ENCODE peak calls at places on chromosome 5, in ten cellular contexts. E, X, Z, P, Q, L, R, Y, H and N are unnamed samples.

GRCh38 chr5:107282061-107282460 is 388.7 kb downstream of the EFNA5 start:
- DNase-seq in E (no peak), X (no peak), Z (no peak), P (no peak), Q (no peak), L (no peak), R (no peak), Y (no peak), H (no peak), N (no peak)

GRCh38 chr5:93158841-93159240 is 422.2 kb downstream of the NR2F1-AS1 start:
- DNase-seq in E (no peak), X (peak), Z (no peak), P (no peak), Q (no peak), L (no peak), R (no peak), Y (no peak), H (no peak), N (no peak)

GRCh38 chr5:108788142-108788541 is 40.4 kb downstream of the FER start:
- DNase-seq in E (peak), X (no peak), Z (peak), P (no peak), Q (no peak), L (peak), R (peak), Y (no peak), H (no peak), N (peak)

GRCh38 chr5:65041296-65042158 is 272.8 kb downstream of the CWC27 start:
- DNase-seq in E (no peak), X (no peak), Z (peak), P (no peak), Q (no peak), L (no peak), R (no peak), Y (no peak), H (no peak), N (no peak)

GRCh38 chr5:2021484-2022176 is 138.9 kb upstream of the IRX4 start:
- DNase-seq in E (no peak), X (no peak), Z (no peak), P (no peak), Q (no peak), L (no peak), R (no peak), Y (peak), H (no peak), N (peak)

GRCh38 chr5:124839371-124839998 is 93.0 kb upstream of the ZNF608 start:
- DNase-seq in E (peak), X (no peak), Z (no peak), P (no peak), Q (no peak), L (no peak), R (no peak), Y (no peak), H (no peak), N (no peak)

GRCh38 chr5:33788922-33789321 is 102.9 kb downstream of the ADAMTS12 start:
- DNase-seq in E (peak), X (peak), Z (no peak), P (no peak), Q (no peak), L (no peak), R (no peak), Y (no peak), H (no peak), N (no peak)

GRCh38 chr5:124844371-124844770 is 97.9 kb upstream of the ZNF608 start:
- DNase-seq in E (no peak), X (no peak), Z (no peak), P (no peak), Q (no peak), L (no peak), R (no peak), Y (no peak), H (no peak), N (no peak)

GRCh38 chr5:76204713-76205112 is 121.5 kb downstream of the SV2C start:
- DNase-seq in E (no peak), X (no peak), Z (no peak), P (no peak), Q (peak), L (peak), R (no peak), Y (peak), H (no peak), N (no peak)

GRCh38 chr5:95861221-95861857 is 38.8 kb upstream of the GLRX start:
- DNase-seq in E (peak), X (peak), Z (peak), P (peak), Q (peak), L (peak), R (peak), Y (no peak), H (no peak), N (no peak)

GRCh38 chr5:67305401-67305800 is 108.8 kb upstream of the CD180 start:
- DNase-seq in E (no peak), X (no peak), Z (no peak), P (no peak), Q (no peak), L (no peak), R (no peak), Y (no peak), H (no peak), N (no peak)

GRCh38 chr5:69099302-69099701 is 5.5 kb downstream of the SLC30A5 start:
- DNase-seq in E (no peak), X (no peak), Z (no peak), P (no peak), Q (no peak), L (no peak), R (no peak), Y (no peak), H (no peak), N (no peak)

GRCh38 chr5:78797945-78798731 is 149.6 kb upstream of the LHFPL2 start:
- DNase-seq in E (no peak), X (no peak), Z (no peak), P (no peak), Q (no peak), L (no peak), R (no peak), Y (no peak), H (no peak), N (no peak)

GRCh38 chr5:82985763-82986162 is 91.4 kb downstream of the TMEM167A start:
- DNase-seq in E (no peak), X (no peak), Z (no peak), P (no peak), Q (no peak), L (no peak), R (no peak), Y (no peak), H (no peak), N (no peak)

GRCh38 chr5:82987188-82987587 is 90.0 kb downstream of the TMEM167A start:
- DNase-seq in E (no peak), X (no peak), Z (no peak), P (no peak), Q (no peak), L (no peak), R (no peak), Y (no peak), H (no peak), N (no peak)

GRCh38 chr5:82991678-82992323 is 85.4 kb downstream of the TMEM167A start:
- DNase-seq in E (peak), X (peak), Z (no peak), P (no peak), Q (no peak), L (no peak), R (no peak), Y (no peak), H (no peak), N (no peak)

GRCh38 chr5:82986404-82986803 is 90.8 kb downstream of the TMEM167A start:
- DNase-seq in E (no peak), X (no peak), Z (no peak), P (no peak), Q (no peak), L (no peak), R (no peak), Y (no peak), H (no peak), N (no peak)

GRCh38 chr5:82991059-82991458 is 86.1 kb downstream of the TMEM167A start:
- DNase-seq in E (no peak), X (no peak), Z (no peak), P (no peak), Q (no peak), L (no peak), R (no peak), Y (no peak), H (no peak), N (no peak)
- H3K27ac ChIP-seq in E (no peak), X (no peak), Z (no peak), P (no peak), Q (no peak), L (no peak), R (no peak), Y (no peak), H (no peak), N (no peak)

GRCh38 chr5:143383988-143384387 is 19.5 kb downstream of the NR3C1 start:
- DNase-seq in E (no peak), X (no peak), Z (no peak), P (no peak), Q (no peak), L (no peak), R (no peak), Y (no peak), H (no peak), N (no peak)

GRCh38 chr5:143384865-143385657 is 18.4 kb downstream of the NR3C1 start:
- DNase-seq in E (no peak), X (no peak), Z (no peak), P (no peak), Q (no peak), L (no peak), R (no peak), Y (no peak), H (no peak), N (peak)

GRCh38 chr5:143390258-143390657 is 13.2 kb downstream of the NR3C1 start:
- DNase-seq in E (peak), X (no peak), Z (no peak), P (no peak), Q (no peak), L (no peak), R (no peak), Y (no peak), H (no peak), N (no peak)

GRCh38 chr5:143390941-143391340 is 12.5 kb downstream of the NR3C1 start:
- DNase-seq in E (no peak), X (no peak), Z (no peak), P (no peak), Q (no peak), L (no peak), R (no peak), Y (no peak), H (no peak), N (no peak)

DNA sequence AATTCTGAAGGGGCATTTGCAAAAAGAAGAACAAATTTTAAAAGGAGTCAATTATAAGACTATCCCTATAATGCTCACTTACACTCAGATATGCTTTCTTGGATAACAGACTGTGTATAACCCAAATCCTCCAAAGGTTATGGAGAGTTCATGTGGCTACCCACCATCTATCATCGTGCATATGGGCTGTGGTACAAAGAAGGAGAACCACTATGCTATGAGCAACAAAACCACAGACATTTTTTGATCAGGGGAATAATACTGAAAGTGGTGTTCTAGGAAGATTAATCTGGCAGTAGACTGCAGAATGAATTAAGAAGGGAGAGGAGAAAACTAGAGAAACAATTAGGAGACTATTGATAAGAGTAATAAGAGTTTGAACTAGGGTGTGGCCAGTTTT is 16.8 kb downstream of the NR3C1 start:
- DNase-seq in E (peak), X (peak), Z (no peak), P (no peak), Q (no peak), L (no peak), R (no peak), Y (no peak), H (no peak), N (no peak)
- TF ChIP-seq CTCF in E (no peak), X (no peak), Z (no peak), P (no peak), Q (no peak), L (no peak), R (no peak), Y (no peak), H (no peak), N (no peak)

GRCh38 chr5:39211773-39212172 is 7.6 kb downstream of the FYB1 start:
- DNase-seq in E (no peak), X (no peak), Z (no peak), P (no peak), Q (no peak), L (no peak), R (no peak), Y (no peak), H (no peak), N (no peak)
- H3K27ac ChIP-seq in E (no peak), X (no peak), Z (no peak), P (no peak), Q (no peak), L (peak), R (peak), Y (no peak), H (peak), N (peak)

GRCh38 chr5:6713274-6714181 is at the start of gene TENT4A:
- DNase-seq in E (no peak), X (no peak), Z (peak), P (peak), Q (peak), L (peak), R (peak), Y (no peak), H (peak), N (peak)

GRCh38 chr5:6710551-6711318 is 2.5 kb upstream of the TENT4A start:
- DNase-seq in E (no peak), X (no peak), Z (no peak), P (no peak), Q (no peak), L (no peak), R (no peak), Y (no peak), H (no peak), N (no peak)

GRCh38 chr5:6711409-6712135 is 1.7 kb upstream of the TENT4A start:
- DNase-seq in E (no peak), X (no peak), Z (peak), P (no peak), Q (no peak), L (no peak), R (no peak), Y (no peak), H (no peak), N (no peak)

GRCh38 chr5:6712582-6713273 is 504 bp upstream of the TENT4A start:
- DNase-seq in E (peak), X (peak), Z (peak), P (peak), Q (peak), L (peak), R (peak), Y (peak), H (peak), N (peak)

DNA sequence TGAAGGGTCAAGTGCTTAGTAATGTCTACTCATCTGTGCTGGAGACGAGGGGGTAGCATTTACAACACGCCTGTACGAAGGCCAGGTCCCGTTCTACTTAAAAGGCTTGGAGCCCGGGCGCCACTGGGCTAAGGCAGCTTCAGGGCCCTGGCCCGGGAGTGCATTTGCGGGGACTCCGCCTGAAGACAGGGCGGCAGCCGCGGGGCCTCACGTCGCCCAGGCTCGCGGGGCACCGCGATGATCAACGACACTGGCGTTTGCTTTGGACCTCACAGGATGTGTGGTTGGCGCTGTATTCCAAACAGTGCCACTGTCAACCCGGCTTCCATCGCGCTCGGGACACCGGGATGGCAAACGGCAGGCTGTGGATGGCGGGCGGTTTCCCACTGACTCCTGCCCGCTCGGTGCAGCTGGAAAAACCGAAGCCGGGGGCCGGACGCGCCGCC is 1.1 kb upstream of the TENT4A start:
- DNase-seq in E (peak), X (peak), Z (peak), P (peak), Q (peak), L (peak), R (peak), Y (peak), H (peak), N (peak)
- TF ChIP-seq CTCF in E (peak), X (no peak), Z (no peak), P (no peak), Q (no peak), L (no peak), R (no peak), Y (peak), H (no peak), N (no peak)

GRCh38 chr5:141874262-141874964 is 3.8 kb downstream of the PCDH1 start:
- DNase-seq in E (no peak), X (no peak), Z (peak), P (peak), Q (no peak), L (peak), R (no peak), Y (peak), H (no peak), N (no peak)

GRCh38 chr5:141876628-141877477 is 1.4 kb downstream of the PCDH1 start:
- DNase-seq in E (no peak), X (no peak), Z (peak), P (no peak), Q (no peak), L (peak), R (no peak), Y (peak), H (no peak), N (peak)

GRCh38 chr5:141875795-141876627 is 2.2 kb downstream of the PCDH1 start:
- DNase-seq in E (no peak), X (no peak), Z (peak), P (peak), Q (peak), L (peak), R (peak), Y (peak), H (no peak), N (peak)

GRCh38 chr5:141873933-141874261 is 4.3 kb downstream of the PCDH1 start:
- DNase-seq in E (no peak), X (no peak), Z (no peak), P (peak), Q (no peak), L (no peak), R (no peak), Y (no peak), H (no peak), N (no peak)

DNA sequence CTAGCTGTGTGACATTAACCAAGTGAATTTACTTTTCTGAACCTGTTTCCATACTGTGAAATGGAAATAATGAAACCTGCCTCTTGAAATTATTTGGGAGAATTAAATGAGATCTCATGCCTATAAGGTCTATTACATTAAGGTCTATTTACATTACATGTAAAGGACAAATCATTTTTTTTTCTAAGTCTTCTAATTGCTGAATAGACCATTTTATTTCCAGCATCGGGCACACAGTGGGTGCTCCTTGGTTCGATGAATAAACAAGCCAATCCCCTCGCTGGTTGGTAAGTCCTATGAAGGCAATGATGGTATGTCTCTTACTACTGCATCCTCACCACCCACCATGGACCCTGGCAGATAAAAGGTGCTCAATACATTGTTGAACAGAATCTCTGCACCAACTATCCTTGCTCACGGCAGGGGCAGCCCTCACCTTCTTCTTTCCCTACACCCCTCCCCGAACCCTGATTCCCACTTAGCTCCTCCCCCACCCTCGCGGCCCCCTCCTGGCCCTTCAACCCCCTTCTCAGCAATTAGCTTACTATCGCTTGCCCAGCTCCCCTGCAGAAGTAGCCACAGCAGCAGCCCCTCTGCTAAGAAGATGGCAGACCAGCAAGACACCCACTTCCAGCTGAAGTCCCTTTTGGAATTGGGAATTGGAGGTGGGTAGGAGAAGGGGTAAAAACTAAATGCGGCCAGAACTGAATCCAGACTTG is 3.0 kb downstream of the PCDH1 start:
- DNase-seq in E (no peak), X (no peak), Z (peak), P (peak), Q (no peak), L (no peak), R (no peak), Y (peak), H (no peak), N (no peak)
- H3K27ac ChIP-seq in E (no peak), X (no peak), Z (no peak), P (no peak), Q (no peak), L (peak), R (peak), Y (no peak), H (no peak), N (peak)

DNA sequence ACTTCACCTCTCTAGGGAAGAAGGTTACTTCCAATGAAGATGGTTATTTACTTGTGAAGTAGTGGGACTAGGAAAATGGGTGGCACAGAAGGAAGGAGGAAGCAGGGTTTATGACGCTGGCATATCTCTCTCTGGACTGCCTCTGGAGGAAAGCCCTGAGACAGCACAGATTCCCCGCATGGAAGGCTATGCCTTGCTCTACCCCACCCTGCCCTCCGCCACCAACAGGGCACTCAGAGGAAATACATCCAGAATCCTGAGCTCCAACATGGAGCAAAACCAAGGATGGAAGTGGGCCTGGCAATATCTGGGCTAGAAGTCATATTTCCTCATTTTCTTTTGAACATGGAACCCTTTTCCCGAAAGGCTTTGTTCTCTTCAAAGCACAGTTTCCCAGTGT is 346.9 kb downstream of the ZSWIM6 start:
- DNase-seq in E (no peak), X (no peak), Z (no peak), P (no peak), Q (no peak), L (peak), R (no peak), Y (peak), H (no peak), N (no peak)
- TF ChIP-seq CTCF in E (no peak), X (peak), Z (no peak), P (no peak), Q (no peak), L (peak), R (no peak), Y (peak), H (no peak), N (no peak)

GRCh38 chr5:174242573-174242972 is 197.1 kb downstream of the NSG2 start:
- DNase-seq in E (no peak), X (no peak), Z (no peak), P (no peak), Q (no peak), L (no peak), R (no peak), Y (no peak), H (no peak), N (no peak)

GRCh38 chr5:174246743-174247142 is 201.2 kb downstream of the NSG2 start:
- DNase-seq in E (no peak), X (no peak), Z (no peak), P (no peak), Q (no peak), L (no peak), R (no peak), Y (no peak), H (no peak), N (no peak)

GRCh38 chr5:174245506-174245905 is 200.0 kb downstream of the NSG2 start:
- DNase-seq in E (no peak), X (no peak), Z (no peak), P (no peak), Q (no peak), L (no peak), R (no peak), Y (no peak), H (no peak), N (no peak)

GRCh38 chr5:174247239-174247638 is 201.7 kb downstream of the NSG2 start:
- DNase-seq in E (no peak), X (no peak), Z (no peak), P (no peak), Q (no peak), L (no peak), R (no peak), Y (no peak), H (no peak), N (no peak)

GRCh38 chr5:174243904-174244303 is 198.4 kb downstream of the NSG2 start:
- DNase-seq in E (no peak), X (no peak), Z (no peak), P (no peak), Q (no peak), L (no peak), R (no peak), Y (no peak), H (no peak), N (no peak)
- H3K27ac ChIP-seq in E (no peak), X (no peak), Z (no peak), P (no peak), Q (no peak), L (no peak), R (no peak), Y (no peak), H (no peak), N (no peak)